ENCODE peak calls at places on chromosomes 6 and 20, in four cellular contexts. W is Panc1, N is T1000, Q is NAMALWA. U is an unnamed sample.

GRCh38 chr6:82861121-82861520 is 204.5 kb downstream of the UBE3D start:
- DNase-seq in W (no peak), N (no peak), Q (no peak), U (no peak)

GRCh38 chr6:83966539-83966938 is 67.0 kb upstream of the MRAP2 start:
- DNase-seq in W (no peak), N (no peak), Q (no peak), U (no peak)

GRCh38 chr6:55943329-55943728 is 67.9 kb upstream of the BMP5 start:
- DNase-seq in W (no peak), N (no peak), Q (no peak), U (no peak)

GRCh38 chr20:33373735-33374605 is 27.3 kb downstream of the CDK5RAP1 start:
- DNase-seq in W (peak; percentile 97), N (peak; percentile 7), Q (no peak), U (no peak)

GRCh38 chr6:100267721-100268123 is 197.0 kb downstream of the SIM1 start:
- DNase-seq in W (no peak), N (no peak), Q (no peak), U (no peak)

GRCh38 chr6:11964729-11965128 is 47.4 kb upstream of the HIVEP1 start:
- DNase-seq in W (no peak), N (no peak), Q (no peak), U (no peak)

GRCh38 chr6:12791371-12791770 is 74.8 kb downstream of the PHACTR1 start:
- DNase-seq in W (no peak), N (no peak), Q (no peak), U (no peak)

GRCh38 chr6:97203343-97203742 is 79.7 kb downstream of the MMS22L start:
- DNase-seq in W (no peak), N (no peak), Q (no peak), U (no peak)

GRCh38 chr20:62805365-62805710 is 703 bp downstream of the OGFR start:
- DNase-seq in W (no peak), N (no peak), Q (peak; percentile 60), U (no peak)

GRCh38 chr6:105430685-105431084 is 27.8 kb upstream of the PREP start:
- DNase-seq in W (no peak), N (no peak), Q (no peak), U (no peak)

GRCh38 chr6:89873721-89874120 is 20.5 kb upstream of the GJA10 start:
- DNase-seq in W (no peak), N (no peak), Q (no peak), U (no peak)

GRCh38 chr6:113994934-113995342 is 24.0 kb upstream of the HDAC2 start:
- DNase-seq in W (peak; percentile 92), N (peak; percentile 40), Q (peak; percentile 76), U (no peak)

GRCh38 chr6:100344761-100345160 is 120.0 kb downstream of the SIM1 start:
- DNase-seq in W (peak; percentile 61), N (peak; percentile 3), Q (no peak), U (no peak)

GRCh38 chr20:23122321-23122720 is 36.2 kb upstream of the CD93 start:
- DNase-seq in W (no peak), N (no peak), Q (no peak), U (no peak)

GRCh38 chr6:37127961-37128862 is 41.7 kb upstream of the PIM1 start:
- DNase-seq in W (no peak), N (no peak), Q (no peak), U (no peak)

GRCh38 chr6:137231895-137232294 is 12.7 kb upstream of the IFNGR1 start:
- DNase-seq in W (no peak), N (no peak), Q (no peak), U (no peak)

GRCh38 chr6:41247882-41248707 is 19.9 kb downstream of the TREML4 start:
- DNase-seq in W (no peak), N (no peak), Q (no peak), U (no peak)

GRCh38 chr6:170142559-170142958 is 148.3 kb downstream of the DLL1 start:
- DNase-seq in W (no peak), N (no peak), Q (no peak), U (no peak)

GRCh38 chr20:35066194-35066593 is 26.4 kb downstream of the TRPC4AP start:
- DNase-seq in W (no peak), N (no peak), Q (no peak), U (no peak)

GRCh38 chr6:112911949-112912348 is 564.8 kb downstream of the RFPL4B start:
- DNase-seq in W (no peak), N (no peak), Q (no peak), U (no peak)

GRCh38 chr6:166097914-166098522 is 69.6 kb downstream of the TBXT start:
- DNase-seq in W (peak; percentile 48), N (peak; percentile 53), Q (peak; percentile 44), U (peak; percentile 52)

GRCh38 chr6:121780325-121781313 is 345.2 kb downstream of the GJA1 start:
- DNase-seq in W (no peak), N (no peak), Q (no peak), U (no peak)

GRCh38 chr6:26554669-26555504 is 16.7 kb downstream of the HMGN4 start:
- DNase-seq in W (no peak), N (peak; percentile 21), Q (peak; percentile 91), U (no peak)

GRCh38 chr6:15194453-15194852 is 51.4 kb upstream of the JARID2 start:
- DNase-seq in W (no peak), N (no peak), Q (no peak), U (no peak)

GRCh38 chr6:56193846-56194245 is 53.5 kb downstream of the COL21A1 start:
- DNase-seq in W (no peak), N (no peak), Q (no peak), U (no peak)

GRCh38 chr6:48472535-48472934 is 361.5 kb upstream of the PTCHD4 start:
- DNase-seq in W (no peak), N (no peak), Q (no peak), U (no peak)

GRCh38 chr6:159110013-159110412 is 59.2 kb upstream of the FNDC1 start:
- DNase-seq in W (peak; percentile 35), N (no peak), Q (peak; percentile 66), U (no peak)

GRCh38 chr20:24131281-24131680 is 142.7 kb upstream of the GGTLC1 start:
- DNase-seq in W (no peak), N (no peak), Q (no peak), U (no peak)

GRCh38 chr6:169983651-169984050 is 232.2 kb downstream of the ERMARD start:
- DNase-seq in W (no peak), N (no peak), Q (no peak), U (peak; percentile 39)

GRCh38 chr20:58408603-58409246 is 19.7 kb downstream of the VAPB start:
- DNase-seq in W (no peak), N (no peak), Q (no peak), U (no peak)

GRCh38 chr20:60249436-60249835 is 291.2 kb downstream of the CDH26 start:
- DNase-seq in W (peak; percentile 52), N (peak; percentile 28), Q (no peak), U (no peak)

GRCh38 chr20:16424780-16425179 is 148.5 kb downstream of the KIF16B start:
- DNase-seq in W (no peak), N (no peak), Q (no peak), U (no peak)

GRCh38 chr20:56359212-56360132 is 698 bp downstream of the FAM210B start:
- DNase-seq in W (no peak), N (peak; percentile 48), Q (no peak), U (peak; percentile 56)

U was measured in left lung.